ENCODE peak calls at places on chromosomes 13 and 19, in five cellular contexts. M, X, H, J and O are unnamed samples. For H3K4me1, the result is how much of the 10 kb centered on the place peaks cover.

GRCh38 chr13:24784319-24784718 is 20.4 kb downstream of the RNF17 start:
- DNase-seq in M (no peak), X (no peak), H (no peak), J (no peak), O (no peak)

GRCh38 chr13:31781064-31781463 is 41.7 kb downstream of the RXFP2 start:
- DNase-seq in M (no peak), X (no peak), H (no peak), J (no peak), O (no peak)

GRCh38 chr19:38693380-38694223 is 46.2 kb downstream of the ACTN4 start:
- DNase-seq in M (peak), X (peak), H (no peak), J (no peak), O (peak)

GRCh38 chr19:57620673-57621348 is 6.8 kb downstream of the ZNF134 start:
- DNase-seq in M (no peak), X (peak), H (no peak), J (no peak), O (no peak)

GRCh38 chr13:30806784-30807183 is 71.4 kb downstream of the ALOX5AP start:
- DNase-seq in M (no peak), X (no peak), H (no peak), J (no peak), O (no peak)

GRCh38 chr13:48009298-48009697 is 8.2 kb upstream of the SUCLA2 start:
- DNase-seq in M (no peak), X (no peak), H (no peak), J (no peak), O (no peak)

GRCh38 chr19:41871573-41872383 is 5.3 kb upstream of the CD79A start:
- DNase-seq in M (no peak), X (peak), H (no peak), J (no peak), O (no peak)

GRCh38 chr19:932647-933552 is 7.1 kb downstream of the ARID3A start:
- DNase-seq in M (no peak), X (peak), H (no peak), J (no peak), O (peak)

GRCh38 chr13:44050450-44051063 is 170.9 kb downstream of the LACC1 start:
- DNase-seq in M (no peak), X (peak), H (no peak), J (no peak), O (no peak)

GRCh38 chr13:37143901-37144300 is 38.4 kb upstream of the CSNK1A1L start:
- DNase-seq in M (no peak), X (no peak), H (no peak), J (no peak), O (no peak)

GRCh38 chr19:39874404-39874803 is 28.2 kb upstream of the FBL start:
- DNase-seq in M (no peak), X (no peak), H (no peak), J (no peak), O (no peak)

GRCh38 chr19:1172353-1173159 is 1.5 kb downstream of the SBNO2 start:
- DNase-seq in M (peak), X (no peak), H (no peak), J (peak), O (peak)

GRCh38 chr19:43814663-43815352 is 12.3 kb upstream of the ZNF283 start:
- DNase-seq in M (no peak), X (no peak), H (no peak), J (no peak), O (no peak)

GRCh38 chr13:28586585-28587540 is 72.1 kb upstream of the POMP start:
- DNase-seq in M (no peak), X (peak), H (no peak), J (no peak), O (no peak)

GRCh38 chr19:32924200-32924599 is 47.6 kb downstream of the CEP89 start:
- DNase-seq in M (no peak), X (no peak), H (no peak), J (no peak), O (no peak)

GRCh38 chr19:18985257-18985656 is 44.2 kb upstream of the HOMER3 start:
- DNase-seq in M (no peak), X (no peak), H (no peak), J (no peak), O (no peak)

GRCh38 chr13:79647518-79647917 is 166.6 kb downstream of the NDFIP2 start:
- DNase-seq in M (no peak), X (no peak), H (no peak), J (no peak), O (peak)

GRCh38 chr19:18832331-18833140 is 777 bp downstream of the UPF1 start:
- DNase-seq in M (no peak), X (peak), H (no peak), J (peak), O (no peak)

GRCh38 chr13:30047154-30047874 is 196.9 kb upstream of the UBL3 start:
- DNase-seq in M (no peak), X (no peak), H (no peak), J (no peak), O (no peak)

GRCh38 chr13:113749507-113749906 is 9.5 kb upstream of the TMEM255B start:
- DNase-seq in M (no peak), X (no peak), H (no peak), J (no peak), O (no peak)

GRCh38 chr19:35134601-35135091 is at the start of gene LGI4:
- DNase-seq in M (no peak), X (no peak), H (no peak), J (no peak), O (no peak)

GRCh38 chr19:36420961-36421748 is 2.7 kb upstream of the ZFP82 start:
- DNase-seq in M (no peak), X (peak), H (no peak), J (peak), O (no peak)

GRCh38 chr19:5022066-5022860 is 53.4 kb downstream of the KDM4B start:
- DNase-seq in M (no peak), X (no peak), H (no peak), J (no peak), O (no peak)

GRCh38 chr13:47287291-47287751 is 390.5 kb upstream of the HTR2A start:
- DNase-seq in M (no peak), X (peak), H (no peak), J (no peak), O (no peak)

GRCh38 chr13:24683833-24684599 is 3.8 kb downstream of the ATP12A start:
- DNase-seq in M (no peak), X (peak), H (no peak), J (peak), O (no peak)

GRCh38 chr13:30334663-30335386 is 27.5 kb upstream of the KATNAL1 start:
- DNase-seq in M (no peak), X (peak), H (no peak), J (peak), O (no peak)

GRCh38 chr13:110340812-110341444 is 33.8 kb downstream of the COL4A2 start:
- DNase-seq in M (peak), X (no peak), H (peak), J (peak), O (no peak)
- H3K4me1 ChIP-seq in M (half or more), X (under half), H (under half), J (under half), O (under half)

GRCh38 chr19:46902402-46902766 is 41.6 kb downstream of the ARHGAP35 start:
- DNase-seq in M (peak), X (peak), H (no peak), J (no peak), O (peak)
- H3K27ac ChIP-seq in M (peak), X (peak), H (no peak), J (no peak), O (peak)

GRCh38 chr13:35990196-35990595 is 141.0 kb downstream of the DCLK1 start:
- DNase-seq in M (no peak), X (peak), H (no peak), J (peak), O (no peak)
- TF ChIP-seq CTCF in M (no peak), X (peak), H (no peak), J (no peak), O (no peak)

GRCh38 chr13:21053231-21053630 is 8.2 kb downstream of the LATS2 start:
- DNase-seq in M (no peak), X (no peak), H (no peak), J (no peak), O (no peak)
- H3K4me1 ChIP-seq in M (under half), X (half or more), H (under half), J (under half), O (under half)

GRCh38 chr13:40986328-40986856 is 32.7 kb downstream of the ELF1 start:
- DNase-seq in M (no peak), X (no peak), H (no peak), J (no peak), O (no peak)
- H3K27ac ChIP-seq in M (peak), X (no peak), H (peak), J (peak), O (no peak)

GRCh38 chr13:45817833-45818232 is 33.7 kb downstream of the SIAH3 start:
- DNase-seq in M (no peak), X (peak), H (no peak), J (no peak), O (no peak)
- TF ChIP-seq CTCF in M (no peak), X (peak), H (no peak), J (no peak), O (peak)